ENCODE peak calls at places on chromosome 21, in seven cellular contexts. M is GM23248, N is neural progenitor cell, Y is hepatocyte, E is PC-3, G is HCT116, S is endothelial cell of umbilical vein. I is an unnamed sample. For H3K79me2, the result is how much of the 10 kb centered on the place peaks cover.

GRCh38 chr21:41604583-41605041 is 96.7 kb upstream of the TMPRSS2 start:
- DNase-seq in M (peak), N (peak), Y (no peak), E (peak), G (no peak), S (no peak), I (peak)

GRCh38 chr21:15732290-15732995 is 2.7 kb downstream of the USP25 start:
- DNase-seq in M (peak), N (no peak), Y (peak), E (peak), G (no peak), S (peak), I (no peak)

GRCh38 chr21:14541840-14542495 is 4.1 kb downstream of the SAMSN1 start:
- DNase-seq in M (no peak), N (no peak), Y (no peak), E (no peak), G (no peak), S (peak), I (no peak)

GRCh38 chr21:42466700-42467612 is 29.1 kb downstream of the RSPH1 start:
- DNase-seq in M (peak), N (peak), Y (peak), E (peak), G (peak), S (no peak), I (peak)

GRCh38 chr21:42412636-42412933 is 8.9 kb downstream of the UBASH3A start:
- DNase-seq in M (no peak), N (no peak), Y (no peak), E (no peak), G (no peak), S (no peak), I (no peak)

GRCh38 chr21:27425574-27425973 is 458.7 kb upstream of the ADAMTS5 start:
- DNase-seq in M (peak), N (no peak), Y (no peak), E (no peak), G (no peak), S (no peak), I (no peak)

GRCh38 chr21:33761104-33762036 is 119.1 kb downstream of the ITSN1 start:
- DNase-seq in M (peak), N (no peak), Y (peak), E (peak), G (peak), S (peak), I (no peak)

GRCh38 chr21:33578959-33579542 is 9.4 kb downstream of the DONSON start:
- DNase-seq in M (peak), N (no peak), Y (no peak), E (peak), G (no peak), S (peak), I (no peak)

GRCh38 chr21:36706482-36706852 is 7.6 kb downstream of the SIM2 start:
- DNase-seq in M (no peak), N (no peak), Y (no peak), E (no peak), G (no peak), S (no peak), I (no peak)

GRCh38 chr21:32981096-32981495 is 44.6 kb upstream of the OLIG2 start:
- DNase-seq in M (no peak), N (no peak), Y (no peak), E (no peak), G (no peak), S (no peak), I (no peak)

GRCh38 chr21:42032968-42033367 is 22.8 kb upstream of the ZBTB21 start:
- DNase-seq in M (no peak), N (no peak), Y (no peak), E (no peak), G (no peak), S (no peak), I (no peak)

GRCh38 chr21:24045775-24046215 is 1561.5 kb downstream of the MRPL39 start:
- DNase-seq in M (peak), N (peak), Y (peak), E (peak), G (no peak), S (peak), I (peak)

GRCh38 chr21:44900559-44901251 is 20.0 kb downstream of the ITGB2 start:
- DNase-seq in M (no peak), N (no peak), Y (no peak), E (no peak), G (no peak), S (no peak), I (no peak)
- H3K4me2 ChIP-seq in M (no peak), N (no peak), Y (no peak), E (no peak), G (no peak), S (no peak), I (no peak)

DNA sequence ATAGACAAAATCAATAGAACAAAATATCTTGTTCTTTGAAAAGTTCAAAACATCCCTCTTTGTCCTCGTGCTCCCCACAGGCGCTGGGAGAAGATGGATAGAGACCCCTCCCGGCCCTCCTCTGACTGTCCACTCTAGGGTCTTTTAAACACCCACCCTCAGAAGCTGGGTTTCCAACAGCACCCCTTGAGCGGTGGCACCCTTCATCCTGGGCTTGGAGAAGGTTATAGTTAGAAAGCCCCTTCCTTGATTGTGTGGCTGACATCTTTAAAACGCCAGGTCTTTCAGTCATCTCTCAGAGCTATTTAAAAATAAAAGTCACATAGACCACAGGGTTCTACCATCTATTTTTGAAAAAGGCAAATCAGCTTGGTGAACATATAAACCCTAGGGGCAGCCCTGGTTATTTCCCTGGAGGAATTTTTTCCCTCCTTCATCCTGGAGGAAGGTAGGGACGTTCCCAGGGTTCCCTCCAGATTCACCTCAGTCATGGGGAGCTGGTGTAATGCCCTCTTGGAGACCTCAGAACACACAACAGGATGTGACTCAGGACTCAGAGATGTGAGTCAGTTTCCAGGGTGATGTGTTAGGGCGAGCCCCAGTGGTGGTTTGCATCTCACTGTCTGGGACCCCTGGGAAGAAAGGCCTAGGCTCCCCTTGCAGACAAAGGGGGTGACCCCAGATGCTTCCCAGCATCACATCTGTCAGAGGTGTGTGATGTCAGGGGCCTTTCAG is 138.5 kb downstream of the CLIC6 start:
- DNase-seq in M (peak), N (no peak), Y (peak), E (peak), G (no peak), S (peak), I (no peak)
- H3K79me2 ChIP-seq in M (half or more), N (under half), Y (under half), E (half or more), G (under half), S (under half), I (under half)

DNA sequence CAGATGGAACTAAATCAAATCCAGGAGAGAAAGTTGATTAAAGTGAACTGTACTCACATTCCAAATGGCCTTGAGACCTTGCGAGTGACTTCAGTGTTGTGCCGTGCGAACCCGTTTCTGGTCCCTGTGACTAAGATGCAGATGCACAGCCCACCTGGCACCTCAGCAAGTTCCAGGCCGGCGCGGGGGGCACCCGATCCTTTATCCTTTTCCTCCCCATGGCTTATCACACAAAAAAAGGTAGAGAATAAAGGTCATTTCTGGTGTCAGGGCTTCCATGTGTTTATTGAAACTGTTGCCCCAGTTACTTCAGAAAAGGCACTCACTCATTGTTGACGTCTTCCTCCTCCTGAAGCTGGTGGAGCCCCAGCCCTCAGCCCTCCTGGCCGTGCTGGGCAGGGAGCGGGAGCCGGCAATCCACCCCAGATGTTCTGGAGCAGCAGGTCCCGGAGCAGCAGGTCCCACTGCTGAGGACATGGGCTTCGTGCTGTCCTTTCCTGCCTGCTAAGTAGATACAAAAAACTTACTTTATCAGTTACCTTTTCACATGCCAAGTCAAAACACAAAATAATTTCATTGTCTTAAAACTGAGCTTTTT is 53.0 kb downstream of the PCNT start:
- DNase-seq in M (no peak), N (no peak), Y (no peak), E (no peak), G (no peak), S (peak), I (no peak)
- H3K4me2 ChIP-seq in M (no peak), N (no peak), Y (no peak), E (no peak), G (no peak), S (no peak), I (no peak)

GRCh38 chr21:17293194-17293593 is 219.6 kb upstream of the CXADR start:
- DNase-seq in M (no peak), N (no peak), Y (no peak), E (no peak), G (no peak), S (no peak), I (no peak)

GRCh38 chr21:17295997-17296396 is 216.8 kb upstream of the CXADR start:
- DNase-seq in M (no peak), N (no peak), Y (no peak), E (no peak), G (no peak), S (no peak), I (no peak)
- H3K79me2 ChIP-seq in M (under half), N (under half), Y (under half), E (under half), G (under half), S (under half), I (under half)

GRCh38 chr21:29342394-29342957 is 43.8 kb downstream of the BACH1 start:
- DNase-seq in M (peak), N (no peak), Y (no peak), E (peak), G (no peak), S (peak), I (no peak)
- H3K4me2 ChIP-seq in M (peak), N (no peak), Y (peak), E (peak), G (no peak), S (peak), I (no peak)

GRCh38 chr21:45538381-45539045 is 3.7 kb downstream of the SLC19A1 start:
- DNase-seq in M (no peak), N (no peak), Y (no peak), E (no peak), G (no peak), S (no peak), I (no peak)
- H3K79me2 ChIP-seq in M (under half), N (under half), Y (under half), E (half or more), G (half or more), S (half or more), I (under half)

DNA sequence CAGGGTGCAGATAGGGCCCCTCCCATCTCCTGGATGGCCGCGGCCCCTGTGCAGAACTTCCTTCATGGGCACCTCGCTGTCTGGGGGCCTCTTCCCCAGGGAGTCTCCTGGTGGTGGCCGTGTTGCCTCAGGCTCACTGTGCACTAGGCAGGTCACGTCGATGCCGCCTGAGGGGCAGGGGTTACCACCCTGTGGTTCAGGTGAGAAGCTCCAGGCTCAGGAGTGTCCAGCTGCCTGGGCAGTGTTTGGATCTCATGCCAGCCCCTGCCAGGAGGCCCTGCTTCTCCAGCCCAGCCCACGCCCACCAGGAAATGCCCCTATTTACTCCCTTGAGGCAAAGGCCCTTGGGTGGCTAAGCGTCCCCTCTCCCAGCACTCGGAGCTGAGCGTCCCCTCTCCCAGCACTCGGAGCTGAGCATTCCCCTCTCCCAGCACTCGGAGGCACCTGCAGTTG is 2.1 kb downstream of the ITGB2 start:
- DNase-seq in M (no peak), N (peak), Y (no peak), E (no peak), G (no peak), S (no peak), I (peak)
- H3K4me2 ChIP-seq in M (no peak), N (peak), Y (peak), E (no peak), G (no peak), S (no peak), I (peak)

I was measured in GM23338.